ENCODE peak calls at places on chromosomes 4 and X, in four cellular contexts. Y, P, U and D are unnamed samples.

GRCh38 chr4:168633474-168633873 is 136.6 kb downstream of the PALLD start:
- DNase-seq in Y (no peak), P (no peak), U (no peak), D (no peak)

GRCh38 chrX:95318882-95319281 is 1365.8 kb upstream of the DIAPH2 start:
- DNase-seq in Y (no peak), P (no peak), U (no peak), D (no peak)

GRCh38 chrX:17453791-17454190 is 78.8 kb downstream of the NHS start:
- DNase-seq in Y (no peak), P (no peak), U (no peak), D (no peak)

GRCh38 chrX:32530802-32531403 is 680.4 kb downstream of the DMD start:
- DNase-seq in Y (no peak), P (no peak), U (no peak), D (no peak)

GRCh38 chr4:82467442-82467841 is 37.1 kb downstream of the ENOPH1 start:
- DNase-seq in Y (no peak), P (no peak), U (no peak), D (no peak)

GRCh38 chr4:188015025-188015778 is 19.6 kb downstream of the ZFP42 start:
- DNase-seq in Y (no peak), P (no peak), U (no peak), D (no peak)

GRCh38 chrX:41621236-41621651 is 67.5 kb upstream of the GPR34 start:
- DNase-seq in Y (no peak), P (no peak), U (no peak), D (no peak)

GRCh38 chr4:134807231-134807745 is 605.7 kb upstream of the PABPC4L start:
- DNase-seq in Y (no peak), P (no peak), U (no peak), D (no peak)

GRCh38 chr4:87805971-87806370 is 6.6 kb downstream of the IBSP start:
- DNase-seq in Y (no peak), P (no peak), U (no peak), D (no peak)

GRCh38 chrX:17674611-17675010 is 62.7 kb upstream of the SCML1 start:
- DNase-seq in Y (no peak), P (no peak), U (no peak), D (no peak)

GRCh38 chr4:135249006-135249405 is 1047.4 kb upstream of the PABPC4L start:
- DNase-seq in Y (no peak), P (no peak), U (no peak), D (no peak)

GRCh38 chrX:154350429-154351182 is 23.8 kb downstream of the FLNA start:
- DNase-seq in Y (no peak), P (no peak), U (no peak), D (no peak)

GRCh38 chr4:80990851-80991250 is 39.7 kb upstream of the BMP3 start:
- DNase-seq in Y (no peak), P (no peak), U (no peak), D (no peak)

GRCh38 chr4:13529130-13529919 is 15.0 kb downstream of the NKX3-2 start:
- DNase-seq in Y (no peak), P (peak; percentile 48), U (no peak), D (no peak)

GRCh38 chrX:25144043-25144940 is 128.5 kb upstream of the ARX start:
- DNase-seq in Y (peak; percentile 49), P (peak; percentile 72), U (peak; percentile 68), D (no peak)

GRCh38 chr4:84582302-84582987 is 482 bp upstream of the CDS1 start:
- DNase-seq in Y (peak; percentile 59), P (peak; percentile 90), U (peak; percentile 98), D (peak; percentile 91)

GRCh38 chrX:35289952-35290351 is 347.4 kb downstream of the FAM47B start:
- DNase-seq in Y (no peak), P (no peak), U (no peak), D (no peak)

GRCh38 chr4:2390780-2391490 is 27.5 kb downstream of the ZFYVE28 start:
- DNase-seq in Y (no peak), P (no peak), U (no peak), D (no peak)

GRCh38 chrX:13764284-13764683 is 29.7 kb downstream of the OFD1 start:
- DNase-seq in Y (no peak), P (no peak), U (no peak), D (no peak)

GRCh38 chrX:154732421-154733071 is 18.3 kb downstream of the GAB3 start:
- DNase-seq in Y (no peak), P (no peak), U (no peak), D (no peak)

GRCh38 chr4:108060164-108060563 is 70.5 kb downstream of the HADH start:
- DNase-seq in Y (no peak), P (no peak), U (no peak), D (no peak)

GRCh38 chr4:108830509-108831244 is 67.8 kb upstream of the ETNPPL start:
- DNase-seq in Y (no peak), P (no peak), U (peak; percentile 81), D (no peak)

GRCh38 chrX:130861462-130861861 is 41.5 kb downstream of the ENOX2 start:
- DNase-seq in Y (no peak), P (no peak), U (no peak), D (no peak)

GRCh38 chr4:4859010-4859798 is at the start of gene MSX1:
- DNase-seq in Y (peak; percentile 74), P (peak; percentile 90), U (peak; percentile 91), D (no peak)

GRCh38 chr4:8394125-8394524 is 46.4 kb downstream of the ACOX3 start:
- DNase-seq in Y (peak; percentile 68), P (peak; percentile 91), U (no peak), D (no peak)

GRCh38 chrX:40094900-40095587 is 2.7 kb downstream of the BCOR start:
- DNase-seq in Y (no peak), P (no peak), U (no peak), D (no peak)

GRCh38 chrX:74788545-74789086 is 136.6 kb downstream of the NEXMIF start:
- DNase-seq in Y (no peak), P (no peak), U (no peak), D (no peak)
- TF ChIP-seq CTCF in Y (no peak), P (no peak), U (no peak), D (no peak)

GRCh38 chr4:70948665-70949284 is 44.7 kb upstream of the DCK start:
- DNase-seq in Y (no peak), P (no peak), U (no peak), D (no peak)
- TF ChIP-seq CTCF in Y (no peak), P (no peak), U (no peak), D (peak; percentile 45)

GRCh38 chr4:140367738-140368137 is 5.7 kb upstream of the SCOC start:
- DNase-seq in Y (no peak), P (no peak), U (no peak), D (no peak)

GRCh38 chr4:140373328-140374129 is at the start of gene SCOC:
- DNase-seq in Y (peak; percentile 99), P (peak; percentile 100), U (peak; percentile 99), D (peak; percentile 99)

GRCh38 chr4:140374130-140374477 is 658 bp downstream of the SCOC start:
- DNase-seq in Y (no peak), P (no peak), U (no peak), D (no peak)

GRCh38 chr4:140368686-140369085 is 4.8 kb upstream of the SCOC start:
- DNase-seq in Y (no peak), P (no peak), U (no peak), D (no peak)

DNA sequence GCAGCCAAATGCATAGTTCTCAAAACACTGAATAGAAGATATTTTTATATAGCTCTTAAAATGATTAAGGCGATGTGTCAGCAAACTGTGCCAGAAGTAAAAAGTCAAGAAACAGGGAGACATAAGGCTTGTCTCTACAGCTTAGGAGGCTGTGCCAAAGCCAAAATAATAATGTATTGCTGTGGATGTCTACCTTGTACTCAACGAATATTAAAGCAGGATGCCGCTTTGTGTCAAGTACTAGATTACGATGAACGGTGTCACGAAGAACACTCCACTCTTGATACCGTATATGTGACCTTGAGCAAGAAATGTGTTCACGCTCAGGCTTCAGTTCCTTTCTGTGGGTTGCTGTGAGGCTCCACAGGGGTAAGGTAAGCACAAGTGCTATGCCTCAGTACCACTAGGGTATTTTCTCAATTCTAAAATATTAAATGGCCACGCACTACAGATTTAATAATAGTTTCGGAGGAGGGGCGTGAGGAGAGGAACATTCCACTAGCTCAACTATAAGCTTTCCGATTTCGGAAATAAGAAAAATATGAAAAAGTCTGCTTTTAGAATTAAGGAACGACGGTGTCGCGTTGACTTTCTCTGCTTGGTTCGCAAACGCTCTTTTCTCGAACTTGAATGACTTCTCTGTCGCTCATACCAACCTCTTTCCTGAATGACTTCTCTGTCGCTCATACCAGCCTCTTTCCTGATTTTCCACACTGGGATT is 679 bp upstream of the SCOC start:
- DNase-seq in Y (no peak), P (no peak), U (no peak), D (no peak)
- TF ChIP-seq CTCF in Y (no peak), P (peak; percentile 40), U (peak; percentile 14), D (peak; percentile 65)

GRCh38 chrX:109922183-109922582 is 80.7 kb upstream of the TMEM164 start:
- DNase-seq in Y (no peak), P (no peak), U (no peak), D (no peak)

GRCh38 chrX:109918753-109919152 is 84.2 kb upstream of the TMEM164 start:
- DNase-seq in Y (no peak), P (no peak), U (no peak), D (no peak)

GRCh38 chrX:109920868-109921267 is 82.0 kb upstream of the TMEM164 start:
- DNase-seq in Y (no peak), P (no peak), U (no peak), D (no peak)

GRCh38 chrX:109925656-109926055 is 77.3 kb upstream of the TMEM164 start:
- DNase-seq in Y (no peak), P (no peak), U (no peak), D (no peak)

DNA sequence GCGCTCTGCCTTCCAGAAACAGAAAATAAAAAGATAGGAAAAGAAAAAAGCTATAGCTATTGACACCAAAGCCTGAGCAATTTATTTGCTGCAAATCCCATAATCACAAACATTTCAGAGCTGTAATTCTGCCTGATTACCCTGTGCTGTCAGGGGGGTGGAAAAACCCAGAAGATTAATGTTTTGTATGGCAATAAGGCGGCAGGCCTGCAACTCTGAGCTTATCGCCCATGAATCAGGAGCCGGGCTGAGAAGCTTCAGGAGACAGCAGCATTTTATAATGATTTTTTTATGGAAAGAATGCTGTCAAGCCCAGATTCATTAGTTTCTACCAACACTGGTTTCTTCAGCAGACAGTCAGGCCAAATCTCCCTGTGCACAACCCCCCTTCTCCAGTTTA is 82.6 kb upstream of the TMEM164 start:
- DNase-seq in Y (no peak), P (no peak), U (no peak), D (no peak)
- TF ChIP-seq CTCF in Y (no peak), P (no peak), U (no peak), D (no peak)